ENCODE peak calls at places on chromosome 21, in four cellular contexts. S, K, F and V are unnamed samples. For H3K4me1, the result is how much of the 10 kb centered on the place peaks cover.

GRCh38 chr21:14356771-14357170 is 26.2 kb downstream of the HSPA13 start:
- DNase-seq in S (no peak), K (no peak), F (no peak), V (no peak)

GRCh38 chr21:35484856-35485255 is 435.8 kb upstream of the RUNX1 start:
- DNase-seq in K (no peak), S (no peak), F (no peak), V (no peak)

GRCh38 chr21:34703566-34703965 is 34.8 kb downstream of the CLIC6 start:
- DNase-seq in S (no peak), K (no peak), F (no peak), V (no peak)

GRCh38 chr21:37921091-37921490 is 4.8 kb upstream of the KCNJ6 start:
- DNase-seq in S (no peak), F (no peak), K (no peak), V (no peak)

GRCh38 chr21:31278511-31279155 is 65.4 kb downstream of the TIAM1 start:
- DNase-seq in S (no peak), F (no peak), K (no peak), V (no peak)

GRCh38 chr21:36888466-36888865 is 78.0 kb downstream of the HLCS start:
- DNase-seq in F (no peak), S (no peak), K (peak), V (no peak)

GRCh38 chr21:34092241-34092921 is 19.0 kb downstream of the MRPS6 start:
- DNase-seq in S (no peak), K (no peak), F (no peak), V (no peak)

GRCh38 chr21:37916795-37917142 is 512 bp upstream of the KCNJ6 start:
- DNase-seq in F (peak), S (no peak), K (peak), V (no peak)

GRCh38 chr21:36589352-36589971 is 109.5 kb upstream of the SIM2 start:
- DNase-seq in S (no peak), K (peak), F (peak), V (peak)

GRCh38 chr21:25343774-25344545 is 263.3 kb downstream of the MRPL39 start:
- DNase-seq in S (no peak), K (no peak), F (no peak), V (no peak)

GRCh38 chr21:14095021-14095420 is 115.7 kb downstream of the LIPI start:
- DNase-seq in S (no peak), K (no peak), F (no peak), V (no peak)

GRCh38 chr21:28959367-28960099 is 33.1 kb downstream of the LTN1 start:
- DNase-seq in K (peak), F (peak), S (no peak), V (no peak)

GRCh38 chr21:31752352-31752751 is 20.4 kb upstream of the SCAF4 start:
- DNase-seq in S (no peak), K (no peak), F (no peak), V (no peak)

GRCh38 chr21:16305686-16306085 is 575.9 kb downstream of the USP25 start:
- DNase-seq in S (no peak), F (no peak), K (no peak), V (no peak)

GRCh38 chr21:28233536-28234220 is 759.0 kb downstream of the LTN1 start:
- DNase-seq in F (no peak), K (no peak), S (no peak), V (no peak)

GRCh38 chr21:29462475-29462874 is 163.8 kb downstream of the BACH1 start:
- DNase-seq in K (no peak), F (no peak), S (no peak), V (no peak)

GRCh38 chr21:33401617-33401967 is 1.6 kb upstream of the IFNGR2 start:
- DNase-seq in F (no peak), S (no peak), K (no peak), V (no peak)

GRCh38 chr21:30986966-30987365 is 51.3 kb downstream of the KRTAP19-8 start:
- DNase-seq in F (no peak), K (no peak), S (no peak), V (no peak)

GRCh38 chr21:18155508-18156193 is 89.0 kb upstream of the CHODL start:
- DNase-seq in F (no peak), S (no peak), K (no peak), V (no peak)

GRCh38 chr21:33848252-33848953 is 67.2 kb downstream of the ATP5PO start:
- DNase-seq in S (no peak), F (no peak), K (no peak), V (no peak)

GRCh38 chr21:40386301-40386911 is 460.6 kb downstream of the DSCAM start:
- DNase-seq in F (no peak), S (peak), K (peak), V (no peak)

DNA sequence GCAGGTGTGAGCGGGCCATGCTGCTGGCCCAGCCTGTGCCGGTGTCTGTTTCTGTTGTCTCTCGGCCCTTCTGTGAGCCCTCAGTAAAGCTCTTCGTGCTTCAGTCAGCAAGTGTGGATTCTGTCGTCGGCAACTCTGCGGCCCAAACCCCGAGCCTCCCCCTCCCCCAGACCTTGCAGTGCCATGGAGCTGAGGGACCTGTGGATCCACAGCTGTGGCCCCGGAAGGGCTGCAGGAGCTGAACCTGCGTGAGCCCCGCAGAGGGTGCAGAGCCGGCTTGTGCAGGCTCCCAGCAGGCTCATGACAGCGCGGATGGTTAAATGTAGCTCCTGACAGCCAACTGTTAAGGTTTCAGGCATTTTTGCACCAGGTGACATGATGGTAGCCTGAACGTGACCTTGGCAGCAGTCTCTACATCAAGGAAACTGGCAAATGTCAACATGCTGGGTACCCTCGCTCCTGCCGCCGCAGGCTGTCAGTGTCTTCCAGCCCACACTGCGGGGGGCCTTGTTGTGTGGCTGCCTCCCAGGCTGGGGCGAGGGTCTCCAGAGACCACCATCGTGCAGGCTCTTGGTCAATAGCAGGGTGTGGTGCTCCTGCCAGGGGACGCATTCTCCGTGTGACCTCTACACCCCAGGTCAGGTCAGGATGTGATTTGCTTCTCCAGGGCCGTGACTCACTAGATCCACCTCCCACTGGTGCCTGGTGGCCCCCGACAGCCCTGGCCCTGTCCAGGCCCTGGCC is 7.0 kb downstream of the LRRC3 start:
- DNase-seq in K (no peak), F (no peak), S (no peak), V (no peak)
- TF ChIP-seq CEBPB in K (no peak), F (no peak), S (no peak), V (no peak)

DNA sequence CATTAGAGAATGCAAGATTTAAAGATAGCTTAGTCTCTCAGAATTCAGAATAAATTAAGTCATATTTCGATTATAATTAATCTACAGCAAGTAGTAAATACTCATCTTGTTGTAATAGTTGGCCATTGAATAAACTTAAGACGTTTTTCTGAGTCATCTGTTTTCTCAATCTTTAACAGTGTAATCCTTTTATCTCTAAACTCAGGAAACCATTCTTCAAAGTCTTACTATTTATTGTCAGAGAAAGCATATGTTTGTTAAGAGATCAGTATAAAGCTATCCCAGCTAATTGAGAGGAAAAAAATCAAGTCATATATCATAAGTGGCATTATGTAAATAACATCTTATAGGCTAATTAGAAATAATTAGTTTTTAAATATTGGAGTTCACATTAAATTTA is 201.2 kb upstream of the ADAMTS5 start:
- DNase-seq in S (no peak), F (no peak), K (no peak), V (no peak)
- H3K4me1 ChIP-seq in S (under half), F (under half), K (under half), V (under half)

DNA sequence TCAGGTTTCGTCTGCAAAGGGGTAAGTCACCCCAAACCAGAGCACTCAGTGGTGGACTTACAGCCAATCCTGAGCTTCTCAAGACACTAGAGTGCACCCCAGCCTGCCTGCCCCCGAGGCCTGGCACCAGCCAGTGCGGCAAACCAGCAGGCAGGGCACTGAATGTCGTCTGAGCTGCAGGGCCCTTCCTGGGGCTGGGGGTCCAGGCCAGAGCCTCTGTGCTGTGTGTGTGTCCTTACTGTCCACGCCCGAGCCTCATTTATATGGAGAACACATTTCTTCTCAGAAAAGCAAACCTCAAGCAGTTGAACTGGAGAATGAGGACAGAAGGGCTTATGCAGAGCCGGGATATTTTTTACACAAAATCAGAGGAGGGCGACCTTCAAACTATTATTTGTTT is 52.8 kb downstream of the POFUT2 start:
- DNase-seq in K (no peak), S (no peak), F (no peak), V (no peak)
- TF ChIP-seq EZH2 in K (no peak), S (no peak), F (no peak), V (no peak)

GRCh38 chr21:43950936-43951335 is 61.2 kb upstream of the TRAPPC10 start:
- DNase-seq in S (no peak), F (no peak), K (no peak), V (no peak)
- TF ChIP-seq CEBPB in S (no peak), F (no peak), K (no peak), V (no peak)

GRCh38 chr21:42864812-42865211 is 14.5 kb downstream of the WDR4 start:
- DNase-seq in S (no peak), F (no peak), K (no peak), V (no peak)

GRCh38 chr21:42865361-42866160 is 13.8 kb downstream of the WDR4 start:
- DNase-seq in S (no peak), K (no peak), F (no peak), V (no peak)

GRCh38 chr21:42862774-42863503 is 16.4 kb downstream of the WDR4 start:
- DNase-seq in K (no peak), F (no peak), S (no peak), V (no peak)

GRCh38 chr21:42863504-42863870 is 15.9 kb downstream of the WDR4 start:
- DNase-seq in F (no peak), K (no peak), S (no peak), V (no peak)

GRCh38 chr21:42864286-42864685 is 15.1 kb downstream of the WDR4 start:
- DNase-seq in F (no peak), S (no peak), K (no peak), V (no peak)
- H3K4me1 ChIP-seq in F (under half), S (under half), K (under half), V (under half)

DNA sequence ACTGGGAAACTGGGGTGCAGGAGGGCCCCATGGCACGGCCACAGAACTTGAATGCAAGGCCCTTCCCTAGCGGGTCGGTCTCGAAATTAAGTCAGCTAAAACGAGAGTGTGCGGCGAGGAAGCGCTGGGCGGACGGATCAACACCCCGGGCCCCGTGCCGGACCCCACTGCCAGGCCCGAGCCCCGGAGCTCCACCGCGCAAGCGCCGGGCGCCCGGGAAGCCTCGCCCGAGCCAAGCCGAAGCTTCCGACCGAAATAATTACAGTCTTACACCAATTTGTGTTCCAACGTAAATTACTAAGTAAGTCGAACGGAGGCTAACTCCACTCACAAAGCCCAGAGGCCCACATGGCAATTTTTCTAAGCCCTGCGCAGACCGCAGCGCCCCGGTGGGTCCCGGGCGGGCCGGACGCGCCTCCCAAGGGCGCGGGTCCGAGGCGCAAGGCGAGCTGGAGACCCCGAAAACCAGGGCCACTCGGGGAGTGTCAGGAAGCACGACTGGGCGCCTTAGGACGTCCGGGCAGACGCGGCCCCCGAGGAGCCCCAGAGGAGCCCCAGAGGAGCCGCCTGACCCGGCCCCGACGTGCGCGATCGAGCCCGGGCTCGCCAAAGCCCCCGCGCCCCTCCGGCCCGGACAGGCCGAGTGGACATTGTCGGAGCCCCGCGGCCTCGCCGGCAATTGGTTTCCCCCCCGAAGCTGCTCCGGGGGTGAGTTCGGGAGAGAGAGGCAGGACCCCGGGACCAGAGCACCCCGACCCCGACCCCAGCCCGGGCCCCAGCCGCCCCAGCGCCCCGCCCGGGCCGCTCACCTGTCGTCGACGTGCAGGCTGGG is 585 bp downstream of the RIPK4 start:
- DNase-seq in F (no peak), K (no peak), S (no peak), V (no peak)
- TF ChIP-seq EZH2 in F (no peak), K (no peak), S (peak), V (no peak)